ENCODE peak calls at places on chromosomes 5 and 9, in ten cellular contexts. One of them, this sample, is unnamed.

GRCh38 chr5:151019331-151019730 is 1.1 kb upstream of the GPX3 start:
- DNase-seq in HFFc6: peak; percentile 23
- DNase-seq in dermis blood vessel endothelial cell: no peak
- DNase-seq in activated effector memory CD4-positive, alpha-beta T cell treated with anti-CD3 and anti-CD28 coated beads, Interleukin-2, amount 50 U/mL, for 16 hours: no peak
- DNase-seq in suprapubic skin: no peak
- DNase-seq in IMR-90: no peak
- DNase-seq in stimulated activated CD4-positive, alpha-beta T cell treated with anti-CD3 and anti-CD28 coated beads, Interleukin-4, amount 100 ng/mL, for 48 hours: no peak
- DNase-seq in activated T-helper 1 cell treated with anti-CD3 and anti-CD28 coated beads, Interleukin-2, amount 50 U/mL, for 16 hours: no peak
- DNase-seq in SK-N-SH: no peak
- DNase-seq in left colon: no peak
- DNase-seq in this sample: no peak

GRCh38 chr9:19124430-19124793 is 2.9 kb downstream of the PLIN2 start:
- DNase-seq in activated T-helper 1 cell treated with anti-CD3 and anti-CD28 coated beads, Interleukin-2, amount 50 U/mL, for 16 hours: no peak
- DNase-seq in HFFc6: no peak
- DNase-seq in suprapubic skin: no peak
- DNase-seq in activated effector memory CD4-positive, alpha-beta T cell treated with anti-CD3 and anti-CD28 coated beads, Interleukin-2, amount 50 U/mL, for 16 hours: no peak
- DNase-seq in SK-N-SH: no peak
- DNase-seq in IMR-90: no peak
- DNase-seq in stimulated activated CD4-positive, alpha-beta T cell treated with anti-CD3 and anti-CD28 coated beads, Interleukin-4, amount 100 ng/mL, for 48 hours: no peak
- DNase-seq in left colon: no peak
- DNase-seq in dermis blood vessel endothelial cell: no peak
- DNase-seq in this sample: no peak

GRCh38 chr5:140240987-140241706 is 61.8 kb downstream of the PFDN1 start:
- DNase-seq in dermis blood vessel endothelial cell: peak; percentile 95
- DNase-seq in activated T-helper 1 cell treated with anti-CD3 and anti-CD28 coated beads, Interleukin-2, amount 50 U/mL, for 16 hours: no peak
- DNase-seq in IMR-90: peak; percentile 92
- DNase-seq in SK-N-SH: peak; percentile 85
- DNase-seq in suprapubic skin: peak; percentile 87
- DNase-seq in left colon: peak; percentile 96
- DNase-seq in activated effector memory CD4-positive, alpha-beta T cell treated with anti-CD3 and anti-CD28 coated beads, Interleukin-2, amount 50 U/mL, for 16 hours: no peak
- DNase-seq in HFFc6: peak; percentile 87
- DNase-seq in stimulated activated CD4-positive, alpha-beta T cell treated with anti-CD3 and anti-CD28 coated beads, Interleukin-4, amount 100 ng/mL, for 48 hours: no peak
- DNase-seq in this sample: peak; percentile 88

GRCh38 chr5:15133456-15133965 is 261.9 kb upstream of the ANKH start:
- DNase-seq in SK-N-SH: no peak
- DNase-seq in left colon: no peak
- DNase-seq in HFFc6: no peak
- DNase-seq in dermis blood vessel endothelial cell: no peak
- DNase-seq in activated effector memory CD4-positive, alpha-beta T cell treated with anti-CD3 and anti-CD28 coated beads, Interleukin-2, amount 50 U/mL, for 16 hours: no peak
- DNase-seq in activated T-helper 1 cell treated with anti-CD3 and anti-CD28 coated beads, Interleukin-2, amount 50 U/mL, for 16 hours: no peak
- DNase-seq in IMR-90: no peak
- DNase-seq in suprapubic skin: no peak
- DNase-seq in stimulated activated CD4-positive, alpha-beta T cell treated with anti-CD3 and anti-CD28 coated beads, Interleukin-4, amount 100 ng/mL, for 48 hours: no peak
- DNase-seq in this sample: no peak

GRCh38 chr5:58456486-58456885 is 3.4 kb downstream of the PLK2 start:
- DNase-seq in HFFc6: no peak
- DNase-seq in IMR-90: no peak
- DNase-seq in dermis blood vessel endothelial cell: no peak
- DNase-seq in SK-N-SH: no peak
- DNase-seq in activated T-helper 1 cell treated with anti-CD3 and anti-CD28 coated beads, Interleukin-2, amount 50 U/mL, for 16 hours: no peak
- DNase-seq in left colon: no peak
- DNase-seq in suprapubic skin: no peak
- DNase-seq in stimulated activated CD4-positive, alpha-beta T cell treated with anti-CD3 and anti-CD28 coated beads, Interleukin-4, amount 100 ng/mL, for 48 hours: no peak
- DNase-seq in activated effector memory CD4-positive, alpha-beta T cell treated with anti-CD3 and anti-CD28 coated beads, Interleukin-2, amount 50 U/mL, for 16 hours: no peak
- DNase-seq in this sample: no peak

GRCh38 chr5:9869616-9870288 is 239.6 kb upstream of the TAS2R1 start:
- DNase-seq in left colon: no peak
- DNase-seq in IMR-90: peak; percentile 92
- DNase-seq in activated T-helper 1 cell treated with anti-CD3 and anti-CD28 coated beads, Interleukin-2, amount 50 U/mL, for 16 hours: no peak
- DNase-seq in stimulated activated CD4-positive, alpha-beta T cell treated with anti-CD3 and anti-CD28 coated beads, Interleukin-4, amount 100 ng/mL, for 48 hours: no peak
- DNase-seq in HFFc6: peak; percentile 90
- DNase-seq in SK-N-SH: no peak
- DNase-seq in dermis blood vessel endothelial cell: no peak
- DNase-seq in activated effector memory CD4-positive, alpha-beta T cell treated with anti-CD3 and anti-CD28 coated beads, Interleukin-2, amount 50 U/mL, for 16 hours: no peak
- DNase-seq in suprapubic skin: no peak
- DNase-seq in this sample: peak; percentile 42

GRCh38 chr9:35798658-35799366 is 7.4 kb downstream of the NPR2 start:
- DNase-seq in SK-N-SH: peak; percentile 40
- DNase-seq in suprapubic skin: no peak
- DNase-seq in activated T-helper 1 cell treated with anti-CD3 and anti-CD28 coated beads, Interleukin-2, amount 50 U/mL, for 16 hours: peak; percentile 21
- DNase-seq in dermis blood vessel endothelial cell: peak; percentile 83
- DNase-seq in HFFc6: peak; percentile 80
- DNase-seq in activated effector memory CD4-positive, alpha-beta T cell treated with anti-CD3 and anti-CD28 coated beads, Interleukin-2, amount 50 U/mL, for 16 hours: peak; percentile 76
- DNase-seq in left colon: no peak
- DNase-seq in IMR-90: peak; percentile 76
- DNase-seq in stimulated activated CD4-positive, alpha-beta T cell treated with anti-CD3 and anti-CD28 coated beads, Interleukin-4, amount 100 ng/mL, for 48 hours: peak; percentile 38
- DNase-seq in this sample: peak; percentile 44

GRCh38 chr5:54159153-54159836 is 151.1 kb downstream of the ARL15 start:
- DNase-seq in left colon: no peak
- DNase-seq in activated T-helper 1 cell treated with anti-CD3 and anti-CD28 coated beads, Interleukin-2, amount 50 U/mL, for 16 hours: no peak
- DNase-seq in HFFc6: peak; percentile 74
- DNase-seq in suprapubic skin: no peak
- DNase-seq in stimulated activated CD4-positive, alpha-beta T cell treated with anti-CD3 and anti-CD28 coated beads, Interleukin-4, amount 100 ng/mL, for 48 hours: no peak
- DNase-seq in SK-N-SH: no peak
- DNase-seq in IMR-90: peak; percentile 69
- DNase-seq in dermis blood vessel endothelial cell: no peak
- DNase-seq in activated effector memory CD4-positive, alpha-beta T cell treated with anti-CD3 and anti-CD28 coated beads, Interleukin-2, amount 50 U/mL, for 16 hours: no peak
- DNase-seq in this sample: no peak

GRCh38 chr5:116661419-116661818 is 86.8 kb upstream of the SEMA6A start:
- DNase-seq in activated effector memory CD4-positive, alpha-beta T cell treated with anti-CD3 and anti-CD28 coated beads, Interleukin-2, amount 50 U/mL, for 16 hours: no peak
- DNase-seq in stimulated activated CD4-positive, alpha-beta T cell treated with anti-CD3 and anti-CD28 coated beads, Interleukin-4, amount 100 ng/mL, for 48 hours: no peak
- DNase-seq in suprapubic skin: no peak
- DNase-seq in left colon: no peak
- DNase-seq in HFFc6: no peak
- DNase-seq in SK-N-SH: no peak
- DNase-seq in dermis blood vessel endothelial cell: no peak
- DNase-seq in IMR-90: no peak
- DNase-seq in activated T-helper 1 cell treated with anti-CD3 and anti-CD28 coated beads, Interleukin-2, amount 50 U/mL, for 16 hours: no peak
- DNase-seq in this sample: no peak

GRCh38 chr9:87270241-87271234 is 227.1 kb upstream of the DAPK1 start:
- DNase-seq in IMR-90: peak; percentile 85
- DNase-seq in stimulated activated CD4-positive, alpha-beta T cell treated with anti-CD3 and anti-CD28 coated beads, Interleukin-4, amount 100 ng/mL, for 48 hours: no peak
- DNase-seq in SK-N-SH: peak; percentile 28
- DNase-seq in suprapubic skin: no peak
- DNase-seq in activated effector memory CD4-positive, alpha-beta T cell treated with anti-CD3 and anti-CD28 coated beads, Interleukin-2, amount 50 U/mL, for 16 hours: no peak
- DNase-seq in left colon: no peak
- DNase-seq in activated T-helper 1 cell treated with anti-CD3 and anti-CD28 coated beads, Interleukin-2, amount 50 U/mL, for 16 hours: no peak
- DNase-seq in dermis blood vessel endothelial cell: peak; percentile 35
- DNase-seq in HFFc6: peak; percentile 94
- DNase-seq in this sample: peak; percentile 48

GRCh38 chr5:111535879-111536549 is 23.7 kb upstream of the STARD4 start:
- DNase-seq in stimulated activated CD4-positive, alpha-beta T cell treated with anti-CD3 and anti-CD28 coated beads, Interleukin-4, amount 100 ng/mL, for 48 hours: no peak
- DNase-seq in dermis blood vessel endothelial cell: no peak
- DNase-seq in activated effector memory CD4-positive, alpha-beta T cell treated with anti-CD3 and anti-CD28 coated beads, Interleukin-2, amount 50 U/mL, for 16 hours: no peak
- DNase-seq in left colon: no peak
- DNase-seq in SK-N-SH: peak; percentile 27
- DNase-seq in IMR-90: no peak
- DNase-seq in activated T-helper 1 cell treated with anti-CD3 and anti-CD28 coated beads, Interleukin-2, amount 50 U/mL, for 16 hours: no peak
- DNase-seq in suprapubic skin: no peak
- DNase-seq in HFFc6: no peak
- DNase-seq in this sample: no peak

GRCh38 chr5:17190242-17190778 is 27.1 kb upstream of the BASP1 start:
- DNase-seq in HFFc6: peak; percentile 80
- DNase-seq in stimulated activated CD4-positive, alpha-beta T cell treated with anti-CD3 and anti-CD28 coated beads, Interleukin-4, amount 100 ng/mL, for 48 hours: no peak
- DNase-seq in left colon: peak; percentile 36
- DNase-seq in SK-N-SH: peak; percentile 35
- DNase-seq in dermis blood vessel endothelial cell: peak; percentile 90
- DNase-seq in activated effector memory CD4-positive, alpha-beta T cell treated with anti-CD3 and anti-CD28 coated beads, Interleukin-2, amount 50 U/mL, for 16 hours: no peak
- DNase-seq in activated T-helper 1 cell treated with anti-CD3 and anti-CD28 coated beads, Interleukin-2, amount 50 U/mL, for 16 hours: no peak
- DNase-seq in IMR-90: peak; percentile 84
- DNase-seq in suprapubic skin: no peak
- DNase-seq in this sample: peak; percentile 54

GRCh38 chr5:9361835-9362234 is 184.0 kb downstream of the SEMA5A start:
- DNase-seq in HFFc6: peak; percentile 47
- DNase-seq in activated T-helper 1 cell treated with anti-CD3 and anti-CD28 coated beads, Interleukin-2, amount 50 U/mL, for 16 hours: no peak
- DNase-seq in left colon: peak; percentile 38
- DNase-seq in SK-N-SH: peak; percentile 17
- DNase-seq in stimulated activated CD4-positive, alpha-beta T cell treated with anti-CD3 and anti-CD28 coated beads, Interleukin-4, amount 100 ng/mL, for 48 hours: peak; percentile 16
- DNase-seq in IMR-90: peak; percentile 46
- DNase-seq in suprapubic skin: no peak
- DNase-seq in dermis blood vessel endothelial cell: no peak
- DNase-seq in activated effector memory CD4-positive, alpha-beta T cell treated with anti-CD3 and anti-CD28 coated beads, Interleukin-2, amount 50 U/mL, for 16 hours: peak; percentile 78
- DNase-seq in this sample: no peak

GRCh38 chr9:119827126-119827525 is 457.9 kb upstream of the BRINP1 start:
- DNase-seq in activated effector memory CD4-positive, alpha-beta T cell treated with anti-CD3 and anti-CD28 coated beads, Interleukin-2, amount 50 U/mL, for 16 hours: no peak
- DNase-seq in HFFc6: no peak
- DNase-seq in left colon: no peak
- DNase-seq in stimulated activated CD4-positive, alpha-beta T cell treated with anti-CD3 and anti-CD28 coated beads, Interleukin-4, amount 100 ng/mL, for 48 hours: no peak
- DNase-seq in SK-N-SH: no peak
- DNase-seq in suprapubic skin: no peak
- DNase-seq in IMR-90: no peak
- DNase-seq in activated T-helper 1 cell treated with anti-CD3 and anti-CD28 coated beads, Interleukin-2, amount 50 U/mL, for 16 hours: no peak
- DNase-seq in dermis blood vessel endothelial cell: no peak
- DNase-seq in this sample: no peak

GRCh38 chr9:135821733-135822382 is 85.5 kb downstream of the CAMSAP1 start:
- DNase-seq in IMR-90: no peak
- DNase-seq in HFFc6: no peak
- DNase-seq in activated effector memory CD4-positive, alpha-beta T cell treated with anti-CD3 and anti-CD28 coated beads, Interleukin-2, amount 50 U/mL, for 16 hours: no peak
- DNase-seq in suprapubic skin: no peak
- DNase-seq in SK-N-SH: no peak
- DNase-seq in stimulated activated CD4-positive, alpha-beta T cell treated with anti-CD3 and anti-CD28 coated beads, Interleukin-4, amount 100 ng/mL, for 48 hours: no peak
- DNase-seq in left colon: no peak
- DNase-seq in dermis blood vessel endothelial cell: no peak
- DNase-seq in activated T-helper 1 cell treated with anti-CD3 and anti-CD28 coated beads, Interleukin-2, amount 50 U/mL, for 16 hours: no peak
- DNase-seq in this sample: no peak

GRCh38 chr5:142680605-142681259 is 5.2 kb downstream of the FGF1 start:
- DNase-seq in stimulated activated CD4-positive, alpha-beta T cell treated with anti-CD3 and anti-CD28 coated beads, Interleukin-4, amount 100 ng/mL, for 48 hours: no peak
- DNase-seq in SK-N-SH: no peak
- DNase-seq in suprapubic skin: no peak
- DNase-seq in left colon: peak; percentile 78
- DNase-seq in HFFc6: peak; percentile 19
- DNase-seq in dermis blood vessel endothelial cell: peak; percentile 43
- DNase-seq in activated T-helper 1 cell treated with anti-CD3 and anti-CD28 coated beads, Interleukin-2, amount 50 U/mL, for 16 hours: no peak
- DNase-seq in activated effector memory CD4-positive, alpha-beta T cell treated with anti-CD3 and anti-CD28 coated beads, Interleukin-2, amount 50 U/mL, for 16 hours: no peak
- DNase-seq in IMR-90: peak; percentile 76
- DNase-seq in this sample: no peak

GRCh38 chr9:83106772-83107171 is 43.8 kb upstream of the RASEF start:
- DNase-seq in dermis blood vessel endothelial cell: no peak
- DNase-seq in SK-N-SH: no peak
- DNase-seq in activated T-helper 1 cell treated with anti-CD3 and anti-CD28 coated beads, Interleukin-2, amount 50 U/mL, for 16 hours: no peak
- DNase-seq in suprapubic skin: no peak
- DNase-seq in left colon: no peak
- DNase-seq in IMR-90: no peak
- DNase-seq in stimulated activated CD4-positive, alpha-beta T cell treated with anti-CD3 and anti-CD28 coated beads, Interleukin-4, amount 100 ng/mL, for 48 hours: no peak
- DNase-seq in HFFc6: no peak
- DNase-seq in activated effector memory CD4-positive, alpha-beta T cell treated with anti-CD3 and anti-CD28 coated beads, Interleukin-2, amount 50 U/mL, for 16 hours: no peak
- DNase-seq in this sample: no peak

GRCh38 chr5:170986598-170986997 is 124.8 kb downstream of the RANBP17 start:
- DNase-seq in dermis blood vessel endothelial cell: peak; percentile 83
- DNase-seq in SK-N-SH: peak; percentile 10
- DNase-seq in left colon: no peak
- DNase-seq in activated effector memory CD4-positive, alpha-beta T cell treated with anti-CD3 and anti-CD28 coated beads, Interleukin-2, amount 50 U/mL, for 16 hours: no peak
- DNase-seq in HFFc6: peak; percentile 44
- DNase-seq in activated T-helper 1 cell treated with anti-CD3 and anti-CD28 coated beads, Interleukin-2, amount 50 U/mL, for 16 hours: no peak
- DNase-seq in stimulated activated CD4-positive, alpha-beta T cell treated with anti-CD3 and anti-CD28 coated beads, Interleukin-4, amount 100 ng/mL, for 48 hours: no peak
- DNase-seq in IMR-90: peak; percentile 42
- DNase-seq in suprapubic skin: no peak
- DNase-seq in this sample: peak; percentile 6

GRCh38 chr9:100108572-100108971 is 9.5 kb downstream of the INVS start:
- DNase-seq in activated effector memory CD4-positive, alpha-beta T cell treated with anti-CD3 and anti-CD28 coated beads, Interleukin-2, amount 50 U/mL, for 16 hours: no peak
- DNase-seq in left colon: no peak
- DNase-seq in SK-N-SH: no peak
- DNase-seq in activated T-helper 1 cell treated with anti-CD3 and anti-CD28 coated beads, Interleukin-2, amount 50 U/mL, for 16 hours: no peak
- DNase-seq in suprapubic skin: no peak
- DNase-seq in IMR-90: no peak
- DNase-seq in stimulated activated CD4-positive, alpha-beta T cell treated with anti-CD3 and anti-CD28 coated beads, Interleukin-4, amount 100 ng/mL, for 48 hours: no peak
- DNase-seq in HFFc6: no peak
- DNase-seq in dermis blood vessel endothelial cell: peak; percentile 24
- DNase-seq in this sample: no peak

GRCh38 chr5:82584631-82585030 is 306.5 kb upstream of the RPS23 start:
- DNase-seq in stimulated activated CD4-positive, alpha-beta T cell treated with anti-CD3 and anti-CD28 coated beads, Interleukin-4, amount 100 ng/mL, for 48 hours: no peak
- DNase-seq in activated effector memory CD4-positive, alpha-beta T cell treated with anti-CD3 and anti-CD28 coated beads, Interleukin-2, amount 50 U/mL, for 16 hours: no peak
- DNase-seq in IMR-90: no peak
- DNase-seq in suprapubic skin: no peak
- DNase-seq in dermis blood vessel endothelial cell: no peak
- DNase-seq in SK-N-SH: no peak
- DNase-seq in HFFc6: no peak
- DNase-seq in left colon: no peak
- DNase-seq in activated T-helper 1 cell treated with anti-CD3 and anti-CD28 coated beads, Interleukin-2, amount 50 U/mL, for 16 hours: no peak
- DNase-seq in this sample: no peak

GRCh38 chr9:92590386-92590785 is 54.6 kb upstream of the ECM2 start:
- DNase-seq in SK-N-SH: no peak
- DNase-seq in activated effector memory CD4-positive, alpha-beta T cell treated with anti-CD3 and anti-CD28 coated beads, Interleukin-2, amount 50 U/mL, for 16 hours: no peak
- DNase-seq in HFFc6: no peak
- DNase-seq in left colon: peak; percentile 65
- DNase-seq in stimulated activated CD4-positive, alpha-beta T cell treated with anti-CD3 and anti-CD28 coated beads, Interleukin-4, amount 100 ng/mL, for 48 hours: no peak
- DNase-seq in suprapubic skin: no peak
- DNase-seq in dermis blood vessel endothelial cell: peak; percentile 74
- DNase-seq in IMR-90: peak; percentile 48
- DNase-seq in activated T-helper 1 cell treated with anti-CD3 and anti-CD28 coated beads, Interleukin-2, amount 50 U/mL, for 16 hours: no peak
- DNase-seq in this sample: peak; percentile 82

GRCh38 chr5:2300421-2300820 is 417.7 kb upstream of the IRX4 start:
- DNase-seq in stimulated activated CD4-positive, alpha-beta T cell treated with anti-CD3 and anti-CD28 coated beads, Interleukin-4, amount 100 ng/mL, for 48 hours: no peak
- DNase-seq in left colon: no peak
- DNase-seq in dermis blood vessel endothelial cell: no peak
- DNase-seq in SK-N-SH: no peak
- DNase-seq in activated T-helper 1 cell treated with anti-CD3 and anti-CD28 coated beads, Interleukin-2, amount 50 U/mL, for 16 hours: no peak
- DNase-seq in suprapubic skin: peak; percentile 76
- DNase-seq in HFFc6: no peak
- DNase-seq in IMR-90: no peak
- DNase-seq in activated effector memory CD4-positive, alpha-beta T cell treated with anti-CD3 and anti-CD28 coated beads, Interleukin-2, amount 50 U/mL, for 16 hours: no peak
- DNase-seq in this sample: no peak

GRCh38 chr5:134125195-134126015 is 10.9 kb downstream of the TCF7 start:
- DNase-seq in dermis blood vessel endothelial cell: peak; percentile 32
- DNase-seq in activated T-helper 1 cell treated with anti-CD3 and anti-CD28 coated beads, Interleukin-2, amount 50 U/mL, for 16 hours: no peak
- DNase-seq in HFFc6: peak; percentile 92
- DNase-seq in suprapubic skin: no peak
- DNase-seq in activated effector memory CD4-positive, alpha-beta T cell treated with anti-CD3 and anti-CD28 coated beads, Interleukin-2, amount 50 U/mL, for 16 hours: peak; percentile 79
- DNase-seq in left colon: no peak
- DNase-seq in stimulated activated CD4-positive, alpha-beta T cell treated with anti-CD3 and anti-CD28 coated beads, Interleukin-4, amount 100 ng/mL, for 48 hours: no peak
- DNase-seq in SK-N-SH: peak; percentile 82
- DNase-seq in IMR-90: peak; percentile 96
- DNase-seq in this sample: peak; percentile 90

GRCh38 chr5:136174021-136174659 is 18.8 kb downstream of the SMIM32 start:
- DNase-seq in SK-N-SH: peak; percentile 48
- DNase-seq in left colon: no peak
- DNase-seq in activated effector memory CD4-positive, alpha-beta T cell treated with anti-CD3 and anti-CD28 coated beads, Interleukin-2, amount 50 U/mL, for 16 hours: no peak
- DNase-seq in dermis blood vessel endothelial cell: peak; percentile 74
- DNase-seq in stimulated activated CD4-positive, alpha-beta T cell treated with anti-CD3 and anti-CD28 coated beads, Interleukin-4, amount 100 ng/mL, for 48 hours: no peak
- DNase-seq in activated T-helper 1 cell treated with anti-CD3 and anti-CD28 coated beads, Interleukin-2, amount 50 U/mL, for 16 hours: no peak
- DNase-seq in IMR-90: peak; percentile 75
- DNase-seq in HFFc6: peak; percentile 50
- DNase-seq in suprapubic skin: no peak
- DNase-seq in this sample: peak; percentile 70

GRCh38 chr9:137757139-137757538 is 120.4 kb upstream of the CACNA1B start:
- DNase-seq in SK-N-SH: peak; percentile 51
- DNase-seq in dermis blood vessel endothelial cell: no peak
- DNase-seq in activated effector memory CD4-positive, alpha-beta T cell treated with anti-CD3 and anti-CD28 coated beads, Interleukin-2, amount 50 U/mL, for 16 hours: peak; percentile 57
- DNase-seq in IMR-90: no peak
- DNase-seq in HFFc6: peak; percentile 7
- DNase-seq in suprapubic skin: no peak
- DNase-seq in left colon: no peak
- DNase-seq in activated T-helper 1 cell treated with anti-CD3 and anti-CD28 coated beads, Interleukin-2, amount 50 U/mL, for 16 hours: no peak
- DNase-seq in stimulated activated CD4-positive, alpha-beta T cell treated with anti-CD3 and anti-CD28 coated beads, Interleukin-4, amount 100 ng/mL, for 48 hours: no peak
- DNase-seq in this sample: no peak

GRCh38 chr5:104903941-104904340 is 1341.4 kb upstream of the NUDT12 start:
- DNase-seq in SK-N-SH: no peak
- DNase-seq in activated effector memory CD4-positive, alpha-beta T cell treated with anti-CD3 and anti-CD28 coated beads, Interleukin-2, amount 50 U/mL, for 16 hours: no peak
- DNase-seq in IMR-90: no peak
- DNase-seq in suprapubic skin: no peak
- DNase-seq in stimulated activated CD4-positive, alpha-beta T cell treated with anti-CD3 and anti-CD28 coated beads, Interleukin-4, amount 100 ng/mL, for 48 hours: no peak
- DNase-seq in dermis blood vessel endothelial cell: no peak
- DNase-seq in left colon: no peak
- DNase-seq in activated T-helper 1 cell treated with anti-CD3 and anti-CD28 coated beads, Interleukin-2, amount 50 U/mL, for 16 hours: no peak
- DNase-seq in HFFc6: no peak
- DNase-seq in this sample: no peak

GRCh38 chr5:6176294-6176693 is 202.1 kb downstream of the MED10 start:
- DNase-seq in HFFc6: no peak
- DNase-seq in IMR-90: no peak
- DNase-seq in suprapubic skin: no peak
- DNase-seq in dermis blood vessel endothelial cell: no peak
- DNase-seq in SK-N-SH: no peak
- DNase-seq in left colon: no peak
- DNase-seq in stimulated activated CD4-positive, alpha-beta T cell treated with anti-CD3 and anti-CD28 coated beads, Interleukin-4, amount 100 ng/mL, for 48 hours: no peak
- DNase-seq in activated T-helper 1 cell treated with anti-CD3 and anti-CD28 coated beads, Interleukin-2, amount 50 U/mL, for 16 hours: no peak
- DNase-seq in activated effector memory CD4-positive, alpha-beta T cell treated with anti-CD3 and anti-CD28 coated beads, Interleukin-2, amount 50 U/mL, for 16 hours: no peak
- DNase-seq in this sample: no peak

GRCh38 chr5:97090944-97091343 is 51.5 kb downstream of the LIX1 start:
- DNase-seq in suprapubic skin: no peak
- DNase-seq in IMR-90: no peak
- DNase-seq in HFFc6: no peak
- DNase-seq in activated effector memory CD4-positive, alpha-beta T cell treated with anti-CD3 and anti-CD28 coated beads, Interleukin-2, amount 50 U/mL, for 16 hours: no peak
- DNase-seq in stimulated activated CD4-positive, alpha-beta T cell treated with anti-CD3 and anti-CD28 coated beads, Interleukin-4, amount 100 ng/mL, for 48 hours: no peak
- DNase-seq in activated T-helper 1 cell treated with anti-CD3 and anti-CD28 coated beads, Interleukin-2, amount 50 U/mL, for 16 hours: no peak
- DNase-seq in left colon: no peak
- DNase-seq in SK-N-SH: no peak
- DNase-seq in dermis blood vessel endothelial cell: no peak
- DNase-seq in this sample: no peak